ENCODE peak calls at places on chromosome 14, in nine cellular contexts. P, S, C, M, E, N, G, D and J are unnamed samples.

GRCh38 chr14:75876526-75876925 is 105.3 kb downstream of the TGFB3 start:
- DNase-seq in P (no peak), S (no peak), C (no peak), M (no peak), E (no peak), N (no peak), G (no peak), D (no peak), J (no peak)

GRCh38 chr14:93146119-93146518 is 30.4 kb upstream of the ITPK1 start:
- DNase-seq in P (no peak), S (no peak), C (no peak), M (no peak), E (no peak), N (no peak), G (no peak), D (no peak), J (no peak)

GRCh38 chr14:71812693-71813092 is 119.5 kb upstream of the RGS6 start:
- DNase-seq in P (no peak), S (no peak), C (no peak), M (no peak), E (no peak), N (no peak), G (no peak), D (no peak), J (no peak)

GRCh38 chr14:39219075-39219499 is 14.6 kb upstream of the MIA2 start:
- DNase-seq in P (no peak), S (no peak), C (peak), M (no peak), E (no peak), N (no peak), G (no peak), D (peak), J (no peak)

GRCh38 chr14:29846339-29847129 is 81.1 kb downstream of the PRKD1 start:
- DNase-seq in P (peak), S (no peak), C (peak), M (no peak), E (no peak), N (no peak), G (no peak), D (no peak), J (no peak)

GRCh38 chr14:76181546-76181945 is 29.8 kb downstream of the GPATCH2L start:
- DNase-seq in P (no peak), S (no peak), C (peak), M (no peak), E (no peak), N (no peak), G (no peak), D (no peak), J (peak)

GRCh38 chr14:68911594-68912227 is 67.4 kb downstream of the ACTN1 start:
- DNase-seq in P (peak), S (peak), C (peak), M (peak), E (peak), N (peak), G (peak), D (peak), J (peak)

GRCh38 chr14:84857571-84857970 is 672.4 kb upstream of the FLRT2 start:
- DNase-seq in P (no peak), S (no peak), C (no peak), M (no peak), E (no peak), N (no peak), G (no peak), D (no peak), J (no peak)

GRCh38 chr14:99416909-99417308 is 63.8 kb downstream of the SETD3 start:
- DNase-seq in P (no peak), S (no peak), C (no peak), M (no peak), E (no peak), N (no peak), G (no peak), D (no peak), J (no peak)

GRCh38 chr14:104278214-104278534 is 139.8 kb downstream of the KIF26A start:
- DNase-seq in P (no peak), S (no peak), C (no peak), M (no peak), E (no peak), N (no peak), G (no peak), D (no peak), J (no peak)

GRCh38 chr14:83007641-83008237 is 1474.1 kb upstream of the SEL1L start:
- DNase-seq in P (no peak), S (no peak), C (no peak), M (no peak), E (no peak), N (no peak), G (no peak), D (no peak), J (no peak)

GRCh38 chr14:33782923-33783322 is 168.0 kb downstream of the EGLN3 start:
- DNase-seq in P (no peak), S (no peak), C (no peak), M (no peak), E (no peak), N (no peak), G (no peak), D (no peak), J (no peak)

GRCh38 chr14:102086346-102086971 is 385 bp downstream of the HSP90AA1 start:
- DNase-seq in P (peak), S (peak), C (peak), M (peak), E (peak), N (peak), G (peak), D (peak), J (peak)

GRCh38 chr14:73264896-73265720 is 27.8 kb downstream of the PAPLN start:
- DNase-seq in P (no peak), S (no peak), C (no peak), M (no peak), E (no peak), N (no peak), G (no peak), D (no peak), J (no peak)

GRCh38 chr14:104596451-104596918 is 8.1 kb downstream of the TMEM179 start:
- DNase-seq in P (no peak), S (no peak), C (no peak), M (no peak), E (no peak), N (no peak), G (peak), D (no peak), J (no peak)

GRCh38 chr14:83706555-83706954 is 1823.4 kb upstream of the FLRT2 start:
- DNase-seq in P (peak), S (no peak), C (peak), M (no peak), E (no peak), N (no peak), G (no peak), D (no peak), J (no peak)

GRCh38 chr14:44961151-44961729 is 507 bp downstream of the KLHL28 start:
- DNase-seq in P (peak), S (peak), C (peak), M (peak), E (peak), N (peak), G (peak), D (peak), J (peak)

GRCh38 chr14:77556946-77557345 is 58.3 kb upstream of the ISM2 start:
- DNase-seq in P (no peak), S (no peak), C (no peak), M (no peak), E (no peak), N (no peak), G (no peak), D (no peak), J (peak)

GRCh38 chr14:100440758-100441203 is 117.6 kb downstream of the SLC25A47 start:
- DNase-seq in P (no peak), S (no peak), C (no peak), M (no peak), E (no peak), N (no peak), G (no peak), D (no peak), J (no peak)

GRCh38 chr14:69475194-69475818 is 9.2 kb upstream of the PLEKHD1 start:
- DNase-seq in P (no peak), S (no peak), C (peak), M (no peak), E (no peak), N (no peak), G (no peak), D (peak), J (peak)